ENCODE peak calls at places on chromosomes 7 and 10, in eight cellular contexts. One of them, this sample, is unnamed.

GRCh38 chr7:106609416-106609815 is 51.5 kb downstream of the CCDC71L start:
- DNase-seq in EL: peak
- DNase-seq in C1 segment of cervical spinal cord: no peak
- DNase-seq in HT1080: peak
- DNase-seq in non-pigmented ciliary epithelial cell: peak
- DNase-seq in activated CD4-positive, alpha-beta T cell treated with anti-CD3 and anti-CD28 coated beads, Interleukin-2, amount 50 U/mL, for 1 hour: no peak
- DNase-seq in right lobe of liver: no peak
- DNase-seq in Kasumi-1: no peak
- DNase-seq in this sample: no peak

GRCh38 chr10:47023237-47024045 is 112.2 kb downstream of the PTPN20 start:
- DNase-seq in EL: no peak
- DNase-seq in C1 segment of cervical spinal cord: no peak
- DNase-seq in non-pigmented ciliary epithelial cell: no peak
- DNase-seq in right lobe of liver: no peak
- DNase-seq in HT1080: no peak
- DNase-seq in Kasumi-1: no peak
- DNase-seq in activated CD4-positive, alpha-beta T cell treated with anti-CD3 and anti-CD28 coated beads, Interleukin-2, amount 50 U/mL, for 1 hour: no peak
- DNase-seq in this sample: no peak

GRCh38 chr10:70274643-70275042 is 9.2 kb downstream of the NPFFR1 start:
- DNase-seq in EL: peak
- DNase-seq in right lobe of liver: no peak
- DNase-seq in HT1080: peak
- DNase-seq in non-pigmented ciliary epithelial cell: no peak
- DNase-seq in Kasumi-1: no peak
- DNase-seq in activated CD4-positive, alpha-beta T cell treated with anti-CD3 and anti-CD28 coated beads, Interleukin-2, amount 50 U/mL, for 1 hour: no peak
- DNase-seq in C1 segment of cervical spinal cord: no peak
- DNase-seq in this sample: no peak

GRCh38 chr7:77940647-77941046 is 142.1 kb downstream of the PHTF2 start:
- DNase-seq in C1 segment of cervical spinal cord: no peak
- DNase-seq in Kasumi-1: peak
- DNase-seq in right lobe of liver: no peak
- DNase-seq in activated CD4-positive, alpha-beta T cell treated with anti-CD3 and anti-CD28 coated beads, Interleukin-2, amount 50 U/mL, for 1 hour: no peak
- DNase-seq in non-pigmented ciliary epithelial cell: peak
- DNase-seq in HT1080: peak
- DNase-seq in EL: peak
- DNase-seq in this sample: no peak

GRCh38 chr10:33520223-33520622 is 185.8 kb upstream of the NRP1 start:
- DNase-seq in HT1080: no peak
- DNase-seq in EL: no peak
- DNase-seq in Kasumi-1: no peak
- DNase-seq in C1 segment of cervical spinal cord: no peak
- DNase-seq in right lobe of liver: no peak
- DNase-seq in activated CD4-positive, alpha-beta T cell treated with anti-CD3 and anti-CD28 coated beads, Interleukin-2, amount 50 U/mL, for 1 hour: no peak
- DNase-seq in non-pigmented ciliary epithelial cell: no peak
- DNase-seq in this sample: no peak

GRCh38 chr10:73226663-73227062 is 20.4 kb downstream of the DNAJC9 start:
- DNase-seq in HT1080: no peak
- DNase-seq in non-pigmented ciliary epithelial cell: no peak
- DNase-seq in Kasumi-1: no peak
- DNase-seq in C1 segment of cervical spinal cord: no peak
- DNase-seq in right lobe of liver: no peak
- DNase-seq in EL: no peak
- DNase-seq in activated CD4-positive, alpha-beta T cell treated with anti-CD3 and anti-CD28 coated beads, Interleukin-2, amount 50 U/mL, for 1 hour: no peak
- DNase-seq in this sample: no peak

GRCh38 chr10:111973306-111973705 is 210.3 kb downstream of the GPAM start:
- DNase-seq in non-pigmented ciliary epithelial cell: no peak
- DNase-seq in right lobe of liver: no peak
- DNase-seq in Kasumi-1: no peak
- DNase-seq in EL: no peak
- DNase-seq in HT1080: peak
- DNase-seq in activated CD4-positive, alpha-beta T cell treated with anti-CD3 and anti-CD28 coated beads, Interleukin-2, amount 50 U/mL, for 1 hour: no peak
- DNase-seq in C1 segment of cervical spinal cord: no peak
- DNase-seq in this sample: no peak

GRCh38 chr7:134212576-134213546 is 85.7 kb downstream of the LRGUK start:
- DNase-seq in non-pigmented ciliary epithelial cell: no peak
- DNase-seq in HT1080: peak
- DNase-seq in Kasumi-1: peak
- DNase-seq in EL: peak
- DNase-seq in activated CD4-positive, alpha-beta T cell treated with anti-CD3 and anti-CD28 coated beads, Interleukin-2, amount 50 U/mL, for 1 hour: no peak
- DNase-seq in C1 segment of cervical spinal cord: no peak
- DNase-seq in right lobe of liver: no peak
- DNase-seq in this sample: no peak

GRCh38 chr7:127556404-127556803 is 29.0 kb downstream of the GCC1 start:
- DNase-seq in EL: no peak
- DNase-seq in activated CD4-positive, alpha-beta T cell treated with anti-CD3 and anti-CD28 coated beads, Interleukin-2, amount 50 U/mL, for 1 hour: no peak
- DNase-seq in non-pigmented ciliary epithelial cell: no peak
- DNase-seq in HT1080: no peak
- DNase-seq in right lobe of liver: no peak
- DNase-seq in Kasumi-1: no peak
- DNase-seq in C1 segment of cervical spinal cord: no peak
- DNase-seq in this sample: no peak

This sample was measured in HFF-Myc.